ENCODE peak calls at places on chromosomes 5 and 9, in six cellular contexts. E is fibroblast of the aortic adventitia, D is GM12865, B is dorsolateral prefrontal cortex, X is mucosa of descending colon, V is cardiac muscle cell. R is an unnamed sample.

GRCh38 chr5:50794812-50795211 is 128.4 kb downstream of the PARP8 start:
- DNase-seq in E (no peak), D (no peak), B (no peak), X (peak), V (no peak), R (no peak)

GRCh38 chr9:131298816-131299215 is 9.3 kb downstream of the PLPP7 start:
- DNase-seq in E (no peak), D (no peak), B (no peak), X (no peak), V (no peak), R (peak)

GRCh38 chr5:65262590-65263189 is 219.0 kb downstream of the ADAMTS6 start:
- DNase-seq in E (peak), D (no peak), B (no peak), X (no peak), V (peak), R (no peak)

GRCh38 chr5:133618141-133618540 is 5.8 kb upstream of the FSTL4 start:
- DNase-seq in E (no peak), D (no peak), B (no peak), X (no peak), V (no peak), R (no peak)

GRCh38 chr9:70004310-70004709 is 39.3 kb upstream of the MAMDC2 start:
- DNase-seq in E (no peak), D (no peak), B (no peak), X (no peak), V (no peak), R (no peak)

GRCh38 chr5:84393969-84394368 is 9.3 kb upstream of the EDIL3 start:
- DNase-seq in E (peak), D (no peak), B (no peak), X (no peak), V (no peak), R (no peak)

GRCh38 chr9:135823036-135823435 is 84.3 kb downstream of the CAMSAP1 start:
- DNase-seq in E (no peak), D (no peak), B (no peak), X (no peak), V (no peak), R (no peak)

GRCh38 chr5:57232293-57233033 is 58.6 kb downstream of the GPBP1 start:
- DNase-seq in E (no peak), D (no peak), B (no peak), X (no peak), V (no peak), R (no peak)

GRCh38 chr9:77210116-77210515 is 32.8 kb downstream of the VPS13A start:
- DNase-seq in E (no peak), D (no peak), B (no peak), X (no peak), V (peak), R (no peak)

GRCh38 chr5:2201011-2201410 is 318.3 kb upstream of the IRX4 start:
- DNase-seq in E (no peak), D (no peak), B (no peak), X (no peak), V (no peak), R (no peak)

GRCh38 chr5:176979669-176980068 is 26.9 kb downstream of the UIMC1 start:
- DNase-seq in E (no peak), D (peak), B (no peak), X (no peak), V (no peak), R (no peak)

GRCh38 chr5:32880781-32881180 is 169.7 kb downstream of the NPR3 start:
- DNase-seq in E (no peak), D (no peak), B (no peak), X (no peak), V (no peak), R (no peak)

GRCh38 chr5:5544094-5544663 is 121.7 kb downstream of the ICE1 start:
- DNase-seq in E (no peak), D (no peak), B (no peak), X (no peak), V (no peak), R (no peak)

GRCh38 chr9:110700953-110701352 is 32.4 kb downstream of the MUSK start:
- DNase-seq in E (peak), D (no peak), B (no peak), X (no peak), V (no peak), R (no peak)

GRCh38 chr9:97470076-97470475 is 31.4 kb upstream of the TMOD1 start:
- DNase-seq in E (no peak), D (peak), B (peak), X (no peak), V (peak), R (no peak)

GRCh38 chr9:130873966-130874365 is 22.6 kb downstream of the QRFP start:
- DNase-seq in E (no peak), D (no peak), B (no peak), X (no peak), V (no peak), R (no peak)

GRCh38 chr5:40667171-40667663 is 12.5 kb upstream of the PTGER4 start:
- DNase-seq in E (no peak), D (no peak), B (no peak), X (no peak), V (no peak), R (no peak)

GRCh38 chr9:17018001-17018491 is 116.8 kb upstream of the CNTLN start:
- DNase-seq in E (peak), D (no peak), B (peak), X (no peak), V (no peak), R (peak)

GRCh38 chr9:85723220-85723619 is 18.5 kb downstream of the AGTPBP1 start:
- DNase-seq in E (no peak), D (no peak), B (peak), X (peak), V (no peak), R (no peak)

GRCh38 chr9:72579880-72580570 is 58.6 kb downstream of the TMC1 start:
- DNase-seq in E (peak), D (no peak), B (no peak), X (no peak), V (no peak), R (no peak)

GRCh38 chr9:134602547-134603362 is 38.8 kb upstream of the COL5A1 start:
- DNase-seq in E (peak), D (no peak), B (peak), X (peak), V (peak), R (peak)

GRCh38 chr9:96854877-96855273 is 561 bp upstream of the ZNF782 start:
- DNase-seq in E (no peak), D (no peak), B (no peak), X (no peak), V (no peak), R (no peak)

GRCh38 chr9:75624984-75625383 is 265.5 kb upstream of the PCSK5 start:
- DNase-seq in E (no peak), D (no peak), B (no peak), X (peak), V (no peak), R (no peak)

GRCh38 chr5:18394154-18394804 is 760.0 kb downstream of the TAF11L14 start:
- DNase-seq in E (peak), D (peak), B (peak), X (peak), V (peak), R (peak)

GRCh38 chr9:128355451-128355850 is 15.1 kb downstream of the SLC27A4 start:
- DNase-seq in E (no peak), D (no peak), B (no peak), X (no peak), V (no peak), R (no peak)

GRCh38 chr5:154757647-154758406 is 2.6 kb downstream of the LARP1 start:
- DNase-seq in E (no peak), D (peak), B (no peak), X (no peak), V (no peak), R (no peak)

GRCh38 chr5:149757956-149758355 is 27.8 kb downstream of the PPARGC1B start:
- DNase-seq in E (no peak), D (no peak), B (no peak), X (no peak), V (no peak), R (no peak)

GRCh38 chr5:180523629-180524466 is 29.7 kb downstream of the CNOT6 start:
- DNase-seq in E (no peak), D (peak), B (no peak), X (no peak), V (peak), R (no peak)

GRCh38 chr5:66828551-66829421 is 232.6 kb downstream of the MAST4 start:
- DNase-seq in E (peak), D (no peak), B (peak), X (peak), V (peak), R (no peak)

GRCh38 chr5:172454355-172455086 is at the start of gene SH3PXD2B:
- DNase-seq in E (peak), D (peak), B (peak), X (peak), V (peak), R (peak)

GRCh38 chr5:561408-561807 is 37.2 kb upstream of the SLC9A3 start:
- DNase-seq in E (no peak), D (no peak), B (no peak), X (no peak), V (no peak), R (peak)

GRCh38 chr5:124661317-124662141 is 84.9 kb downstream of the ZNF608 start:
- DNase-seq in E (peak), D (no peak), B (no peak), X (no peak), V (peak), R (no peak)

GRCh38 chr9:75106856-75107255 is 18.5 kb downstream of the OSTF1 start:
- DNase-seq in E (peak), D (no peak), B (no peak), X (no peak), V (no peak), R (no peak)

GRCh38 chr9:134138292-134138691 is 2.4 kb downstream of the WDR5 start:
- DNase-seq in E (no peak), D (no peak), B (no peak), X (peak), V (no peak), R (no peak)

GRCh38 chr9:106880081-106880480 is 17.1 kb downstream of the ZNF462 start:
- DNase-seq in E (no peak), D (no peak), B (no peak), X (no peak), V (no peak), R (no peak)

GRCh38 chr5:122699226-122699625 is 75.7 kb upstream of the SNX2 start:
- DNase-seq in E (no peak), D (no peak), B (no peak), X (no peak), V (no peak), R (no peak)

GRCh38 chr5:74934949-74935751 is 69.0 kb upstream of the FAM169A start:
- DNase-seq in E (peak), D (peak), B (no peak), X (no peak), V (no peak), R (no peak)
- TF ChIP-seq CTCF in E (peak), D (peak), B (peak), X (no peak), V (peak), R (peak)

GRCh38 chr5:132176987-132177386 is 50.7 kb downstream of the P4HA2 start:
- DNase-seq in E (peak), D (peak), B (no peak), X (no peak), V (no peak), R (no peak)
- TF ChIP-seq CTCF in E (peak), D (peak), B (no peak), X (no peak), V (peak), R (no peak)

DNA sequence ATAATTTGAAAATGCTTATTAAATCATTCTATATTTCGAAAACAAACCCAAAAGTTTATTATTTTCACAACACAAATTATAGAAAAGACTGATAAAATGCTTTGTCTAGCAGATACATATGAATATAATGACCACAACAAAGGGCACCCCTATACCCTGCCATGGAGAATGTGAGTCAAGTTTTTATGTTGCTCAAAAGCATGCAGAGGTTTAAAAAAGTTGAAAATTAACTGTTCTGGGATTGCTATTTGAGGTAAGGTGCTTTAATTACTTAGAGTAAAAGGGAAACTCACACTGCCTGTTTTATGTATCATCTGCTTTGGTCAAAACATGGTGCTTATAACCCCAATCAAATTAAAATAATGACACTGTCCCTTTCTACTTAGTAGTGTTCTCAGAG is 41.0 kb downstream of the MLANA start:
- DNase-seq in E (no peak), D (no peak), B (no peak), X (no peak), V (no peak), R (no peak)
- TF ChIP-seq CTCF in E (no peak), D (no peak), B (no peak), X (no peak), V (no peak), R (no peak)

DNA sequence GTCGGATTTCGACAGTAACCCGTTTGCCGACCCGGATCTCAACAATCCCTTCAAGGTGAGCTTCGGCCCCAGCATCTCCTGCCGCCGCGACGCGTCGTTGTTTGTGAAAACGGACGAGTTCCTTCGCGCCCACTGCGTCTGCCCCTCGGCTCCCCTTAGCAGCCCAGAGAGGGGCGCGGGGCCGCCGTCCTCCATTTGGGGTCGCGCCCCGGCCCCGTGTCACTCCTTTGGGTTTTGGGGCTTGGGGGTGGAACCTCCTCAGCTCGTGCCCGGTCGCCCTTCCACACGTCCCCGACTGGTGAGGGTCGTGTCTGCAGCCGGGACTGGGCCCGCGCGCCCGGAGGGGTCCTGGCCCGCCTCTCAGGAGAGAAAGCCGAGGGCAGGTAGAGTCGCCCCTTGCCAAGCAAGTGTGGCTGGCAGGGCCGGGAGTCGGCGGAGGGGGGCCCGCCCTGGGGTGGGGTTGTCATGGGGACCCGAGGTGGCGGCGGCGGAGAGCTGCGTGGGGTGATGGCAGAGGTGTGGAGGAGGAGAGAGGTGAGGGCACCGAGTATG is 333 bp downstream of the SCAMP1 start:
- DNase-seq in E (no peak), D (peak), B (peak), X (peak), V (peak), R (peak)
- TF ChIP-seq CTCF in E (no peak), D (no peak), B (no peak), X (no peak), V (no peak), R (no peak)

DNA sequence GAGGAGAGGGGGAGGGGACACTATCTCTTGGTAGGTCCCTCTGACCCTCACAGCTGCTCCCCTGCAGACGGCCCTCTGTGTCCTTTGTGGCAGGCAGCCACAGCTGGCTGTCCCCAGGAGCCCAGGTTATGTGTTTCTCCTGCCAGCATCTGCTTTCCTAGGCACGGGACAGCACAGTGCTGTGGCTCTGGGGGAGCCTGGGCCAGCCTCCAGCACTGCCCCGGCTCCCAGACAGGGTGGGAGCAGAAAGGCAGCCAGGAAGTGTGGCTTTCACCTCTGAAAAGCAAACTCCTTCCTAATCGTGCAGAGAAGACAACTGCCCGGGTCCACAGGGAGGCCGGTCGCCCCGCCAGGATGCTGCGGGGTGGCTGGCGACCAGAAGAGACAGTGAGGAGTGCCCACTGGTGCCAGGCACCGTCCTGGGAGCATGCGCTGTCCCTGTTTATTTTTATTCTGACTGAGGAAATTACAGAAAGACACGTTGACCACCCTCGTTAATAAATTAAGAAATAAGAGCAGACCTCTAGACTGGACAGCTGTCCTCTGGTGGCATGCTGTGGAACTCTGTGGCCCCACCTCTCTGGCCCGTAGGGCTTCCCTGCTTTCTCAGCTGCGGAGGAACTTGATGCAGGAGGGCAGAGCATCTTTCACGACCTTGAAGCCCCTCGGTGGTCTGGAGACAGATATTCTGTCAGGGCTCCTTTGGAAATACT is 240.3 kb downstream of the FANCC start:
- DNase-seq in E (no peak), D (no peak), B (peak), X (no peak), V (no peak), R (no peak)
- TF ChIP-seq CTCF in E (peak), D (no peak), B (peak), X (no peak), V (no peak), R (no peak)

GRCh38 chr5:135035678-135036030 is 1.6 kb upstream of the PITX1 start:
- DNase-seq in E (no peak), D (no peak), B (no peak), X (no peak), V (no peak), R (peak)

GRCh38 chr5:135033026-135033861 is 784 bp downstream of the PITX1 start:
- DNase-seq in E (peak), D (peak), B (no peak), X (peak), V (peak), R (peak)

GRCh38 chr5:135033866-135034185 is 202 bp downstream of the PITX1 start:
- DNase-seq in E (no peak), D (peak), B (no peak), X (no peak), V (peak), R (no peak)

GRCh38 chr5:135034963-135035677 is 1.1 kb upstream of the PITX1 start:
- DNase-seq in E (no peak), D (no peak), B (no peak), X (no peak), V (no peak), R (no peak)

DNA sequence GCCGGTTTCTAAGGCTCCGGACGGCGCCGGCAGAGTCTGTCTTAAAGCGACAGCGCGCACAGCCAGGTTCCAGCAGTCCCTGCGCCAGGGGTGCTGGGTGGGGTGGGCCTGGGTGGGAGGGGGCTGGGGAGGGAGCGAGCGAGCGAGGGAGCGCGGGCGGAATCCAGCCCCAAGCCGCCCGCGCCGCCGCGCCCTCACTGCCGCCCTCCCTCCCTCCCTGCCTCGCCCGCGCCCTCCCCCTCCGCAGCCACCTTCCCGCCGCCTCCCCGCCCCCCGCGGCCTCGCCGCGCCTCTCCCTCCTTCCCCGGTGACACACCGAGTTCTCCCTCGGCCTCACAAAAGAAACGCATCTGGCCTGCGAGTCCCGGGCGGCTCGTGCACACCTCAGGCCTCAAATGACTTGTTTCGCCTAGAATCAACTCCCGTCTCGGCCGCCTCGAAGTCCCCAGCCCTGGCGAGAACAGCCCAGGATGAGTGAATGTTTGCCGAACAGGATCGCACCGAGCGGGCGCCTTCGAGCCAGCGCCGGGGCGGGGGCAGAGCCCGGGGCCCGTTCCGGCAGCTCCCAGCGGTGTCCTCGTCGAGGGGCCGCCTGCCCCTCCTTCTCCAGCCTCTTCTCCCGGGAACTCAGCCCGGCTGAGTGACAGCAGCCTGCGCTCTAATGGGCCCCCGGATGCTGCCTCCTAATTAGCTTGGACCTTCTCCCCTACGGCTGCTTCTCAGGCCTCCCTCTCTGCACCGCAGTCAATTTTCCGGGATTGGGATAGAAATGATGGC is at the start of gene PITX1:
- DNase-seq in E (peak), D (peak), B (no peak), X (peak), V (peak), R (peak)
- TF ChIP-seq CTCF in E (no peak), D (no peak), B (no peak), X (no peak), V (no peak), R (no peak)

DNA sequence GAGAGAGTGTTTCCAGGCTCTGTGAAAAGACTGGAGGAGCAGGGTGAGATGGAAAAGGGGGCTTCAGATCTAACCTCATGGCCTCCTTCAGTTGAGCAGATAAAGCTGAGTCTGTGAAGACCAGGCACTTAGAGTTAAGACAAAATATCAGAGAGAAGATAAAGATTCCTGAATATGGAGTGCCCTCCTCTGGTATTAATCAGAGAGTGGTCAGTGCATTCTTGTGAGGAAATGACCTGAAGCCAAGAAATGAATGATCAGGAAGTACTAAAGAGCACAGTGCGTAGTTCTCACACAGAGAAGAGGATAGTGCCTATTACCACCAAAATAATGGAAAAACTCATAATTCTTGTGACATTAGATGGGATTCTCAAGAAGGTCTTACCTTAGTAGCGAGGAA is 1417.0 kb upstream of the ACO1 start:
- DNase-seq in E (no peak), D (no peak), B (no peak), X (no peak), V (peak), R (no peak)
- TF ChIP-seq CTCF in E (no peak), D (no peak), B (no peak), X (no peak), V (no peak), R (no peak)

GRCh38 chr5:144390133-144390532 is 219.5 kb downstream of the KCTD16 start:
- DNase-seq in E (peak), D (no peak), B (no peak), X (peak), V (no peak), R (no peak)
- TF ChIP-seq CTCF in E (peak), D (peak), B (peak), X (no peak), V (no peak), R (no peak)